ENCODE peak calls at places on chromosomes 16 and 17, in four cellular contexts. D is GM12878, R is IMR-90, N is K562. G is an unnamed sample.

GRCh38 chr17:73533127-73533526 is 111.1 kb downstream of the SDK2 start:
- DNase-seq in D (no peak), R (no peak), N (no peak), G (no peak)

GRCh38 chr17:47188266-47188665 is 829 bp downstream of the CDC27 start:
- DNase-seq in D (no peak), R (peak; percentile 73), N (no peak), G (peak; percentile 71)

GRCh38 chr17:57006040-57006439 is 28.1 kb downstream of the SCPEP1 start:
- DNase-seq in D (no peak), R (no peak), N (peak; percentile 41), G (no peak)

GRCh38 chr17:78133971-78134898 is 3.7 kb downstream of the TMC8 start:
- DNase-seq in D (no peak), R (peak; percentile 12), N (peak; percentile 88), G (peak; percentile 52)

GRCh38 chr16:85370881-85371651 is 242.1 kb upstream of the GSE1 start:
- DNase-seq in D (no peak), R (no peak), N (peak; percentile 60), G (no peak)

GRCh38 chr17:45235071-45236001 is 13.7 kb downstream of the FMNL1 start:
- DNase-seq in D (no peak), R (peak; percentile 77), N (peak; percentile 85), G (peak; percentile 77)

GRCh38 chr17:79965806-79966205 is 69.9 kb downstream of the TBC1D16 start:
- DNase-seq in D (no peak), R (no peak), N (no peak), G (peak; percentile 72)

GRCh38 chr17:40607641-40608040 is 40.0 kb downstream of the SMARCE1 start:
- DNase-seq in D (no peak), R (no peak), N (no peak), G (no peak)

GRCh38 chr16:58041628-58041955 is 16.0 kb downstream of the MMP15 start:
- DNase-seq in D (no peak), R (no peak), N (no peak), G (no peak)

GRCh38 chr16:83366228-83366627 is 441.6 kb upstream of the HSBP1 start:
- DNase-seq in D (no peak), R (no peak), N (no peak), G (no peak)

GRCh38 chr17:49384962-49385361 is 22.9 kb upstream of the ZNF652 start:
- DNase-seq in D (no peak), R (no peak), N (no peak), G (no peak)

GRCh38 chr17:49386373-49386772 is 24.3 kb upstream of the ZNF652 start:
- DNase-seq in D (no peak), R (no peak), N (no peak), G (no peak)

GRCh38 chr17:49388692-49389513 is 25.8 kb downstream of the PHB1 start:
- DNase-seq in D (no peak), R (peak; percentile 28), N (no peak), G (no peak)

GRCh38 chr17:49388290-49388640 is 26.2 kb upstream of the ZNF652 start:
- DNase-seq in D (no peak), R (no peak), N (no peak), G (no peak)

GRCh38 chr17:49387374-49388289 is 25.6 kb upstream of the ZNF652 start:
- DNase-seq in D (no peak), R (no peak), N (peak; percentile 57), G (no peak)
- TF ChIP-seq FOS in D (no peak), R (no peak), N (no peak), G (no peak)

GRCh38 chr17:37827905-37828304 is 83.0 kb upstream of the HNF1B start:
- DNase-seq in D (no peak), R (no peak), N (peak; percentile 9), G (no peak)
- H3K4me3 ChIP-seq in D (no peak overlapping the region), R (no peak overlapping the region), N (no peak overlapping the region), G (no peak overlapping the region)

GRCh38 chr16:88356727-88357199 is 26.0 kb upstream of the ZNF469 start:
- DNase-seq in D (no peak), R (no peak), N (no peak), G (no peak)
- TF ChIP-seq FOS in D (no peak), R (no peak), N (no peak), G (no peak)

GRCh38 chr17:48671697-48672171 is 45.6 kb upstream of the HOXB9 start:
- DNase-seq in D (no peak), R (peak; percentile 67), N (peak; percentile 80), G (peak; percentile 77)

GRCh38 chr17:48676963-48677558 is 45.3 kb downstream of the PRAC1 start:
- DNase-seq in D (no peak), R (no peak), N (no peak), G (no peak)

GRCh38 chr17:48672340-48672739 is 46.2 kb upstream of the HOXB9 start:
- DNase-seq in D (no peak), R (no peak), N (no peak), G (no peak)
- H3K4me3 ChIP-seq in D (no peak overlapping the region), R (no peak overlapping the region), N (no peak overlapping the region), G (no peak overlapping the region)

GRCh38 chr17:50044483-50044882 is 11.4 kb upstream of the ITGA3 start:
- DNase-seq in D (no peak), R (no peak), N (no peak), G (no peak)
- TF ChIP-seq FOS in D (no peak), R (no peak), N (no peak), G (no peak)

GRCh38 chr16:23836404-23837291 is 865 bp downstream of the PRKCB start:
- DNase-seq in D (no peak), R (no peak), N (peak; percentile 71), G (no peak)
- H3K4me3 ChIP-seq in D (peak overlapping the region; percentile 97), R (no peak overlapping the region), N (peak overlapping the region; percentile 87), G (no peak overlapping the region)

DNA sequence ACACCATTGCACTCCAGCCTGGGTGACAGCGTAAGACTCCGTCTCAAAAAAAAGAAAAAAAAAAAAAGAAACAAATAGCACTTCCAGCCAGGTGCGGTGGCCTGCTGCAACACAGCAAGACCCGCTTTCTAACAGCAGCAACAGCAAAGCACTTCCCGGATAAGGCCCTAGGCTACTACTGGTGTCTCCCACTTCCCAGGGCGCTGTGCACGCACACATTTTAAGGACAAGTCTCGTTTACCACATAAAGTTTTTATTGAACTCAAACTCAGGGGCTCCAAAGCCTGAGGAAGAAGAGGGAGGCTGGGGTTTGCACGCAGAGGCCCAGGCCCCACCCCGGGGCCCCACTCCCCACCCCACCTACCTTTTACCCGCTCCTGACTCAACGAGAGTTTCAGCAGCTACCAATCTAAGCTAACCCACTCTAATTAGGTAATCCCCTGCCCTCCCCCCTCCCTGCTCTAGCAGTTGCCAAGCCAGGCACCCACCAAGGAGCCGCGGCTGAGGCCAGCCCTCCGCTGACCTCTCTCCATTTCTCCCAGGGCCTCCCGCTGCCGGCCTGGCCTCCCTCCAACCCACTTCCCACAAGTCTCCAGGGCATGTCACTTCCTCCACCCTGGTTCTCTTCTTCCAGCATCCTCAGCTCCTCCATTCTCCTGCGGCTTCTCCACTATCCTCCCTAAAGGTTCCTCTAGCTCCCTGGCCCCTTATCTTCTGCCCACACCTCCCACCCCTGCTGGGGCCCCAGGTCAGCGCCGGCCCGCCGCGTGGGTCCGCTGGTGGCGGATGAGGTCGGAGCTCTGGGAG is 2.4 kb downstream of the ZNF768 start:
- DNase-seq in D (no peak), R (no peak), N (peak; percentile 68), G (no peak)
- TF ChIP-seq FOS in D (no peak), R (no peak), N (no peak), G (no peak)